ENCODE peak calls at places on chromosome 1, in five cellular contexts. A is suprapubic skin, Q is sigmoid colon, M is K562, X is transverse colon. U is an unnamed sample.

GRCh38 chr1:21935891-21936365 is 1.2 kb downstream of the HSPG2 start:
- DNase-seq in A (no peak), Q (peak), M (no peak), X (peak), U (peak)

GRCh38 chr1:175197536-175197935 is 5.0 kb upstream of the KIAA0040 start:
- DNase-seq in A (no peak), Q (no peak), M (no peak), X (no peak), U (no peak)

GRCh38 chr1:17276568-17276967 is 27.7 kb downstream of the PADI3 start:
- DNase-seq in A (no peak), Q (no peak), M (no peak), X (no peak), U (no peak)

GRCh38 chr1:11674488-11674887 is 6.5 kb downstream of the MAD2L2 start:
- DNase-seq in A (no peak), Q (no peak), M (no peak), X (no peak), U (no peak)

GRCh38 chr1:43466403-43466802 is 12.7 kb upstream of the HYI start:
- DNase-seq in A (no peak), Q (no peak), M (peak), X (no peak), U (no peak)

GRCh38 chr1:31587720-31588423 is 11.6 kb downstream of the TINAGL1 start:
- DNase-seq in A (no peak), Q (peak), M (peak), X (peak), U (peak)

GRCh38 chr1:3014443-3015268 is 6.6 kb upstream of the ACTRT2 start:
- DNase-seq in A (peak), Q (peak), M (no peak), X (no peak), U (peak)

GRCh38 chr1:221778535-221779142 is 36.8 kb upstream of the DUSP10 start:
- DNase-seq in A (no peak), Q (no peak), M (no peak), X (peak), U (no peak)

GRCh38 chr1:77143529-77144121 is 75.6 kb downstream of the PIGK start:
- DNase-seq in A (no peak), Q (no peak), M (no peak), X (no peak), U (no peak)

GRCh38 chr1:227943354-227943753 is 4.4 kb downstream of the WNT9A start:
- DNase-seq in A (no peak), Q (peak), M (no peak), X (no peak), U (no peak)

GRCh38 chr1:4664601-4665000 is 10.2 kb downstream of the AJAP1 start:
- DNase-seq in A (no peak), Q (no peak), M (no peak), X (no peak), U (no peak)

GRCh38 chr1:155307247-155307740 is 1.4 kb upstream of the FDPS start:
- DNase-seq in A (no peak), Q (no peak), M (no peak), X (no peak), U (no peak)

GRCh38 chr1:70101774-70102173 is 103.6 kb downstream of the LRRC40 start:
- DNase-seq in A (no peak), Q (no peak), M (no peak), X (no peak), U (no peak)
- TF ChIP-seq EP300 in A (no peak), Q (no peak), M (no peak), X (no peak), U (no peak)

GRCh38 chr1:8825985-8826481 is 8.6 kb upstream of the RERE start:
- DNase-seq in A (peak), Q (no peak), M (no peak), X (no peak), U (no peak)

GRCh38 chr1:8836228-8836627 is 18.8 kb upstream of the RERE start:
- DNase-seq in A (peak), Q (peak), M (no peak), X (no peak), U (no peak)

GRCh38 chr1:8831329-8831728 is 13.9 kb upstream of the RERE start:
- DNase-seq in A (no peak), Q (no peak), M (no peak), X (no peak), U (no peak)
- TF ChIP-seq CTCF in A (no peak), Q (peak), M (peak), X (no peak), U (no peak)

GRCh38 chr1:26375081-26375480 is 2.5 kb upstream of the ZNF683 start:
- DNase-seq in A (no peak), Q (no peak), M (no peak), X (no peak), U (no peak)

GRCh38 chr1:26373789-26374188 is 1.2 kb upstream of the ZNF683 start:
- DNase-seq in A (no peak), Q (no peak), M (no peak), X (no peak), U (no peak)

GRCh38 chr1:26376050-26376449 is 3.5 kb upstream of the ZNF683 start:
- DNase-seq in A (no peak), Q (no peak), M (no peak), X (no peak), U (no peak)

GRCh38 chr1:26378879-26379251 is 6.3 kb upstream of the ZNF683 start:
- DNase-seq in A (no peak), Q (no peak), M (no peak), X (no peak), U (no peak)

GRCh38 chr1:26378088-26378878 is 5.7 kb upstream of the ZNF683 start:
- DNase-seq in A (no peak), Q (peak), M (peak), X (peak), U (no peak)
- TF ChIP-seq EP300 in A (no peak), Q (no peak), M (peak), X (no peak), U (no peak)

GRCh38 chr1:59076612-59077011 is 220.3 kb upstream of the FGGY start:
- DNase-seq in A (no peak), Q (no peak), M (peak), X (no peak), U (no peak)
- TF ChIP-seq CTCF in A (peak), Q (peak), M (no peak), X (peak), U (no peak)

GRCh38 chr1:109253803-109254620 is 4.7 kb downstream of the CELSR2 start:
- DNase-seq in A (no peak), Q (no peak), M (peak), X (no peak), U (no peak)

GRCh38 chr1:109256085-109256484 is 6.7 kb downstream of the CELSR2 start:
- DNase-seq in A (no peak), Q (no peak), M (no peak), X (no peak), U (no peak)

GRCh38 chr1:109254621-109255096 is 5.3 kb downstream of the CELSR2 start:
- DNase-seq in A (no peak), Q (no peak), M (peak), X (no peak), U (no peak)

GRCh38 chr1:109255673-109256072 is 6.3 kb downstream of the CELSR2 start:
- DNase-seq in A (no peak), Q (no peak), M (no peak), X (no peak), U (no peak)

GRCh38 chr1:109255097-109255651 is 5.8 kb downstream of the CELSR2 start:
- DNase-seq in A (no peak), Q (no peak), M (no peak), X (no peak), U (peak)
- TF ChIP-seq EP300 in A (no peak), Q (no peak), M (no peak), X (no peak), U (no peak)

GRCh38 chr1:234108921-234109320 is 204.4 kb downstream of the SLC35F3 start:
- DNase-seq in A (no peak), Q (no peak), M (no peak), X (no peak), U (no peak)

GRCh38 chr1:234109840-234110239 is 205.4 kb downstream of the SLC35F3 start:
- DNase-seq in A (no peak), Q (no peak), M (no peak), X (no peak), U (no peak)

GRCh38 chr1:234114648-234115307 is 210.3 kb downstream of the SLC35F3 start:
- DNase-seq in A (no peak), Q (no peak), M (peak), X (peak), U (no peak)

GRCh38 chr1:234107416-234108021 is 203.0 kb downstream of the SLC35F3 start:
- DNase-seq in A (no peak), Q (no peak), M (no peak), X (no peak), U (no peak)

GRCh38 chr1:234111458-234112142 is 207.1 kb downstream of the SLC35F3 start:
- DNase-seq in A (no peak), Q (no peak), M (peak), X (no peak), U (no peak)
- TF ChIP-seq CTCF in A (no peak), Q (no peak), M (peak), X (no peak), U (no peak)

GRCh38 chr1:156423422-156424352 is 54.7 kb downstream of the RHBG start:
- DNase-seq in A (no peak), Q (no peak), M (peak), X (no peak), U (no peak)
- TF ChIP-seq EP300 in A (no peak), Q (no peak), M (no peak), X (no peak), U (no peak)

DNA sequence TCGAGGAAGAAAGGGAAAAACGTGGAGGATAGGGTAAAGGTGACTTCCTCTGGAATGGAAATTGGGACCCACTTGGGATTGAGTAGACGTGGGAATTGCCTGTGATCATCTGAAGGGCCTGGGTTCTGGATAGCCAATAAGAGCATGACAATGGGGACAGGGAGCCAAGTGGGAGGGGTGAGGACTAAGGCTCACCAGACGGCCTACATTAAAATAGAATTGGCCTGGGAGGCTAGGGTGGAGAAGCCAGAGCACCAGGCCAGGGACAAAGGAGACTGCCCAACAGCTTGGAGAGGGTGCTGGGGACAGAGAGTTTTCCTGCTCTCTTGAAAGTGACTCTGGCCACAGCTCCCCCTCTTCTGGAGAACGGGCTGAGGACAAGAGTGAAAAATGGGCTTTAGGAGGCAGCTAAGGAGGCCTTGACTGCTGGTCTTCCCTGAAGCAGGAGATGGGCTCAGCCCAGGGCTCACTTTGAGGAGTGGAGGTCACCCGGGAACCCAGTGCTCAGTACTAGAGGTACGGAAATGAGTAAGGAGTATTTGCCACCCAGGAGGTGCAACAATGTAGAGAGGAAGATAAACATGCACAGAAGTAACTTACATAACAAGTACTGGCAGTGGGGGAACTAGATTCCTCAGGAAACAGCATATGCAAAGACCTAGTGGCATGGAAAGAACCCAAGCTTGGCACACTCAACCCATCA is 18.8 kb downstream of the INKA2 start:
- DNase-seq in A (no peak), Q (no peak), M (no peak), X (no peak), U (no peak)
- TF ChIP-seq CTCF in A (no peak), Q (no peak), M (no peak), X (no peak), U (no peak)

DNA sequence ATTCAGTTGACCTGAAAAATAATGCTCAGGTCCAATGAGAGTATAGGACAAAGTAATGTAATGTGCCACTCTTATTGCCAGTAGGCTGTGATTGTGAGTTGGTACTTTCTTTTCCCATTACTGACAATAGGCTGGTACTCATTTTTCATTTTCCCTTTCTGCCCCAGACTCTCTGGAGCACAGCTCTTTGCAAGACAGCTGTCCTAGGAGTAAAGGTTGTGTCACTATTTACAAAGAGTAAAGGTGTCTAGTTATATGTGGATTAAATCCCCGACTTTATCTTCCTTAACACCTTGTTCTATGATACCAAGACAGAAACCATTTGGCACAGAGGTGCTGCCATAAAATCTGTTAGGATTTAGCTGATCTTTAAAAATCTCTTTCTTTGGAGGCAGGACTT is 32.3 kb upstream of the RASAL2 start:
- DNase-seq in A (no peak), Q (no peak), M (no peak), X (no peak), U (no peak)
- TF ChIP-seq EP300 in A (no peak), Q (no peak), M (no peak), X (no peak), U (no peak)

U was measured in ovary.